ENCODE peak calls at places on chromosome 14, in six cellular contexts. A is HL-60; T is stimulated activated CD4-positive, alpha-beta T cell treated with anti-CD3 and anti-CD28 coated beads, TNF-alpha, amount 100 ng/mL, for 4 hours; P is T-helper 9 cell; Y is RPMI8226; B is T-helper 17 cell. G is an unnamed sample.

GRCh38 chr14:101586531-101587402 is 25.5 kb downstream of the DIO3 start:
- DNase-seq in P (no peak), B (no peak), A (no peak), Y (no peak), T (no peak), G (no peak)

GRCh38 chr14:58216544-58216943 is 16.6 kb downstream of the ACTR10 start:
- DNase-seq in T (no peak), A (no peak), Y (no peak), P (no peak), B (no peak), G (no peak)

GRCh38 chr14:44979273-44979672 is 17.3 kb downstream of the TOGARAM1 start:
- DNase-seq in T (no peak), P (no peak), B (no peak), A (no peak), Y (no peak), G (no peak)

GRCh38 chr14:104596927-104597351 is 7.6 kb downstream of the TMEM179 start:
- DNase-seq in A (no peak), P (no peak), B (no peak), T (no peak), Y (no peak), G (no peak)

GRCh38 chr14:72716471-72716870 is 177.4 kb downstream of the DPF3 start:
- DNase-seq in T (no peak), P (no peak), A (no peak), Y (no peak), B (no peak), G (no peak)

GRCh38 chr14:71355324-71356201 is 448.3 kb downstream of the PCNX1 start:
- DNase-seq in A (no peak), B (no peak), P (no peak), Y (no peak), T (no peak), G (no peak)

GRCh38 chr14:50531595-50532501 is 521 bp downstream of the MAP4K5 start:
- DNase-seq in A (peak; percentile 32), P (peak; percentile 13), T (peak; percentile 21), Y (peak; percentile 37), B (peak; percentile 5), G (no peak)

GRCh38 chr14:100619382-100620305 is 32.4 kb upstream of the BEGAIN start:
- DNase-seq in Y (no peak), P (no peak), B (no peak), T (no peak), A (no peak), G (no peak)

GRCh38 chr14:64149921-64150320 is 144.2 kb downstream of the ESR2 start:
- DNase-seq in B (no peak), A (no peak), Y (no peak), T (no peak), P (no peak), G (no peak)

GRCh38 chr14:104530651-104531050 is 48.9 kb upstream of the C14orf180 start:
- DNase-seq in T (no peak), P (no peak), Y (no peak), B (no peak), A (no peak), G (no peak)

GRCh38 chr14:78414172-78414571 is 244.0 kb downstream of the NRXN3 start:
- DNase-seq in T (no peak), A (no peak), P (no peak), B (no peak), Y (no peak), G (no peak)

GRCh38 chr14:100694579-100695422 is 31.9 kb upstream of the DLK1 start:
- DNase-seq in T (no peak), P (no peak), Y (no peak), A (no peak), B (no peak), G (no peak)

GRCh38 chr14:99806841-99807240 is 13.6 kb downstream of the EML1 start:
- DNase-seq in Y (no peak), T (no peak), P (no peak), A (no peak), B (no peak), G (no peak)

GRCh38 chr14:103641181-103641580 is 12.2 kb downstream of the KLC1 start:
- DNase-seq in P (no peak), A (no peak), Y (no peak), B (no peak), T (no peak), G (no peak)

GRCh38 chr14:75372260-75372659 is 55.6 kb upstream of the JDP2 start:
- DNase-seq in Y (no peak), P (no peak), T (no peak), B (no peak), A (no peak), G (no peak)

GRCh38 chr14:89845346-89845745 is 109.2 kb downstream of the EFCAB11 start:
- DNase-seq in P (no peak), B (no peak), A (no peak), Y (no peak), T (no peak), G (no peak)

GRCh38 chr14:55964081-55964480 is 154.1 kb upstream of the PELI2 start:
- DNase-seq in P (no peak), Y (peak; percentile 36), T (no peak), A (no peak), B (no peak), G (no peak)

GRCh38 chr14:101501341-101501740 is 60.0 kb upstream of the DIO3 start:
- DNase-seq in Y (no peak), P (no peak), T (no peak), B (no peak), A (no peak), G (no peak)

GRCh38 chr14:88468396-88468795 is 82.9 kb downstream of the SPATA7 start:
- DNase-seq in A (no peak), Y (no peak), T (no peak), P (no peak), B (no peak), G (no peak)

GRCh38 chr14:103223818-103224352 is 100.6 kb downstream of the TNFAIP2 start:
- DNase-seq in P (no peak), T (no peak), Y (no peak), A (no peak), B (no peak), G (no peak)

GRCh38 chr14:95267306-95267705 is 52.4 kb downstream of the CLMN start:
- DNase-seq in P (no peak), B (no peak), Y (no peak), A (no peak), T (no peak), G (no peak)

GRCh38 chr14:32102152-32102787 is 25.2 kb downstream of the ARHGAP5 start:
- DNase-seq in B (no peak), P (no peak), A (no peak), Y (no peak), T (no peak), G (no peak)

GRCh38 chr14:54116972-54117371 is 160.3 kb upstream of the BMP4 start:
- DNase-seq in Y (no peak), P (no peak), B (no peak), A (no peak), T (no peak), G (no peak)

GRCh38 chr14:47674546-47675238 is 713 bp downstream of the MDGA2 start:
- DNase-seq in A (peak; percentile 4), P (no peak), T (no peak), Y (no peak), B (no peak), G (peak; percentile 7)

GRCh38 chr14:22084393-22085281 is 411.0 kb upstream of the OR4E1 start:
- DNase-seq in P (no peak), A (peak; percentile 39), T (no peak), Y (peak; percentile 41), B (no peak), G (no peak)

GRCh38 chr14:65396082-65396910 is 16.2 kb upstream of the FUT8 start:
- DNase-seq in A (no peak), Y (no peak), T (no peak), P (no peak), B (no peak), G (no peak)

GRCh38 chr14:95183532-95184412 is 26.4 kb upstream of the DICER1 start:
- DNase-seq in A (no peak), B (no peak), T (no peak), Y (no peak), P (no peak), G (no peak)

GRCh38 chr14:72812292-72812851 is 81.5 kb downstream of the DPF3 start:
- DNase-seq in B (no peak), P (no peak), T (no peak), A (no peak), Y (no peak), G (no peak)